ENCODE peak calls at places on chromosome 18, in seven cellular contexts. One of them, this sample, is unnamed.

GRCh38 chr18:13613591-13614317 is 112.6 kb downstream of the FAM210A start:
- DNase-seq in K562: no peak
- DNase-seq in gastrocnemius medialis: no peak
- DNase-seq in fibroblast of lung: no peak
- DNase-seq in epithelial cell of esophagus: no peak
- DNase-seq in cardiac muscle cell: no peak
- DNase-seq in foreskin fibroblast: no peak
- DNase-seq in this sample: peak

GRCh38 chr18:7617738-7618422 is 50.8 kb downstream of the PTPRM start:
- DNase-seq in epithelial cell of esophagus: peak
- DNase-seq in cardiac muscle cell: peak
- DNase-seq in fibroblast of lung: peak
- DNase-seq in gastrocnemius medialis: no peak
- DNase-seq in K562: no peak
- DNase-seq in foreskin fibroblast: peak
- DNase-seq in this sample: no peak

GRCh38 chr18:21408681-21409080 is 166.6 kb downstream of the GREB1L start:
- DNase-seq in foreskin fibroblast: no peak
- DNase-seq in epithelial cell of esophagus: no peak
- DNase-seq in cardiac muscle cell: no peak
- DNase-seq in fibroblast of lung: no peak
- DNase-seq in gastrocnemius medialis: no peak
- DNase-seq in K562: no peak
- DNase-seq in this sample: no peak

GRCh38 chr18:9735238-9735637 is 27.1 kb downstream of the RAB31 start:
- DNase-seq in gastrocnemius medialis: no peak
- DNase-seq in fibroblast of lung: no peak
- DNase-seq in K562: no peak
- DNase-seq in cardiac muscle cell: no peak
- DNase-seq in epithelial cell of esophagus: no peak
- DNase-seq in foreskin fibroblast: no peak
- DNase-seq in this sample: no peak

GRCh38 chr18:31819106-31819924 is 58.6 kb upstream of the SLC25A52 start:
- DNase-seq in fibroblast of lung: peak
- DNase-seq in epithelial cell of esophagus: peak
- DNase-seq in foreskin fibroblast: peak
- DNase-seq in gastrocnemius medialis: no peak
- DNase-seq in cardiac muscle cell: peak
- DNase-seq in K562: peak
- DNase-seq in this sample: peak

GRCh38 chr18:250685-251084 is 17.2 kb downstream of the THOC1 start:
- DNase-seq in cardiac muscle cell: no peak
- DNase-seq in foreskin fibroblast: peak
- DNase-seq in gastrocnemius medialis: no peak
- DNase-seq in fibroblast of lung: peak
- DNase-seq in K562: no peak
- DNase-seq in epithelial cell of esophagus: peak
- DNase-seq in this sample: no peak

GRCh38 chr18:32529737-32530420 is 59.2 kb upstream of the GAREM1 start:
- DNase-seq in foreskin fibroblast: no peak
- DNase-seq in gastrocnemius medialis: no peak
- DNase-seq in fibroblast of lung: no peak
- DNase-seq in epithelial cell of esophagus: peak
- DNase-seq in cardiac muscle cell: no peak
- DNase-seq in K562: no peak
- DNase-seq in this sample: no peak

GRCh38 chr18:53551868-53552426 is 672.5 kb downstream of the MBD2 start:
- DNase-seq in foreskin fibroblast: no peak
- DNase-seq in fibroblast of lung: no peak
- DNase-seq in cardiac muscle cell: no peak
- DNase-seq in epithelial cell of esophagus: no peak
- DNase-seq in K562: no peak
- DNase-seq in gastrocnemius medialis: no peak
- DNase-seq in this sample: no peak

GRCh38 chr18:61589053-61589723 is 256.0 kb downstream of the CDH20 start:
- DNase-seq in cardiac muscle cell: no peak
- DNase-seq in K562: no peak
- DNase-seq in epithelial cell of esophagus: peak
- DNase-seq in foreskin fibroblast: no peak
- DNase-seq in gastrocnemius medialis: no peak
- DNase-seq in fibroblast of lung: no peak
- DNase-seq in this sample: no peak

GRCh38 chr18:49249523-49249922 is 210.9 kb downstream of the DYM start:
- DNase-seq in epithelial cell of esophagus: peak
- DNase-seq in fibroblast of lung: peak
- DNase-seq in gastrocnemius medialis: no peak
- DNase-seq in foreskin fibroblast: peak
- DNase-seq in cardiac muscle cell: no peak
- DNase-seq in K562: no peak
- DNase-seq in this sample: no peak

GRCh38 chr18:32213693-32214092 is 23.9 kb downstream of the MEP1B start:
- DNase-seq in foreskin fibroblast: no peak
- DNase-seq in epithelial cell of esophagus: no peak
- DNase-seq in cardiac muscle cell: no peak
- DNase-seq in K562: no peak
- DNase-seq in fibroblast of lung: no peak
- DNase-seq in gastrocnemius medialis: no peak
- DNase-seq in this sample: no peak

GRCh38 chr18:29154758-29155725 is 978.1 kb upstream of the CDH2 start:
- DNase-seq in cardiac muscle cell: no peak
- DNase-seq in fibroblast of lung: peak
- DNase-seq in foreskin fibroblast: peak
- DNase-seq in epithelial cell of esophagus: peak
- DNase-seq in K562: no peak
- DNase-seq in gastrocnemius medialis: no peak
- DNase-seq in this sample: no peak

GRCh38 chr18:70373062-70373519 is 84.2 kb downstream of the SOCS6 start:
- DNase-seq in gastrocnemius medialis: no peak
- DNase-seq in K562: no peak
- DNase-seq in epithelial cell of esophagus: peak
- DNase-seq in cardiac muscle cell: no peak
- DNase-seq in fibroblast of lung: peak
- DNase-seq in foreskin fibroblast: peak
- DNase-seq in this sample: no peak

DNA sequence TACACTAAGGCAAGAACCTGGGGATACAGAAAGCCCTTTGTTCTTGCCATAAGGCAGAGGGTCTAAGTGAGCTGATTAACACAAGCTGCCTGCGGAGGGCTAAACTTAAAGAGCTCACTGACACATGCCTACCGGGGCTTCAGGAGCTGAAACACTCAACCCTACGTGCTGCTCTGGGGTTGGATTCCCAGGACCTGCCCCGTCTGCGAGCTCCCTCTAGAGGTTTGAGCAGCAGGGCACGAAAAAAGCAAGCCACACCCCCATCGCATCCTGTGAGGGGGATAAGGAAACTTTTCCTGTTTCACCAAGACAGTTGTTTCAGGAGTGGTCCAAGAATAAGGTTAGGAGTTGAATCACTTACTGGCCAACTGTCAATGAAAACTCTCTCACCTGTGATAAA is 562.1 kb downstream of the TMX3 start:
- DNase-seq in gastrocnemius medialis: no peak
- DNase-seq in cardiac muscle cell: no peak
- DNase-seq in fibroblast of lung: no peak
- DNase-seq in epithelial cell of esophagus: no peak
- DNase-seq in K562: no peak
- DNase-seq in foreskin fibroblast: no peak
- DNase-seq in this sample: no peak
- TF ChIP-seq CTCF in gastrocnemius medialis: no peak
- TF ChIP-seq CTCF in cardiac muscle cell: no peak
- TF ChIP-seq CTCF in fibroblast of lung: no peak
- TF ChIP-seq CTCF in epithelial cell of esophagus: peak
- TF ChIP-seq CTCF in K562: no peak
- TF ChIP-seq CTCF in foreskin fibroblast: no peak
- TF ChIP-seq CTCF in this sample: peak

DNA sequence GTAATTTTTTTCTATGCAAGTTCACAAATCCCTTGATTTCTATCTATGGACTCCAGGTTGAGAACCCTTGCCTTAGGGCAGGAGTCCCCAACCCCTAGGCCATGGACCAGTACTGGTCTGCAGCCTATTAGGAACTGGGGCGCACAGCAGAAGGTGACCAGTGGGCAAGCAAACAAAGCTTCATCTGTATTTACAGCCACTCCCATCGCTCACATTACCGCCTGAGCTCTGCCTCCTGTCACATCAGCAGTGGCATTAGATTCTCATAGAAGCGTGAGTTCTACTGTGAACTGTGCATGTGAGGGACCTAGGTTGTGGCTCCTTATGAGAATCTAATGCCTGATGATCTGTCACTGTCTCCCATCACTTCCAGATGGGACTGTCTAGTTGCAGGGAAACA is 70.2 kb upstream of the SMAD2 start:
- DNase-seq in gastrocnemius medialis: no peak
- DNase-seq in epithelial cell of esophagus: no peak
- DNase-seq in K562: no peak
- DNase-seq in cardiac muscle cell: no peak
- DNase-seq in foreskin fibroblast: no peak
- DNase-seq in fibroblast of lung: no peak
- DNase-seq in this sample: no peak
- TF ChIP-seq CTCF in gastrocnemius medialis: no peak
- TF ChIP-seq CTCF in epithelial cell of esophagus: no peak
- TF ChIP-seq CTCF in K562: no peak
- TF ChIP-seq CTCF in cardiac muscle cell: no peak
- TF ChIP-seq CTCF in foreskin fibroblast: no peak
- TF ChIP-seq CTCF in fibroblast of lung: no peak
- TF ChIP-seq CTCF in this sample: no peak

DNA sequence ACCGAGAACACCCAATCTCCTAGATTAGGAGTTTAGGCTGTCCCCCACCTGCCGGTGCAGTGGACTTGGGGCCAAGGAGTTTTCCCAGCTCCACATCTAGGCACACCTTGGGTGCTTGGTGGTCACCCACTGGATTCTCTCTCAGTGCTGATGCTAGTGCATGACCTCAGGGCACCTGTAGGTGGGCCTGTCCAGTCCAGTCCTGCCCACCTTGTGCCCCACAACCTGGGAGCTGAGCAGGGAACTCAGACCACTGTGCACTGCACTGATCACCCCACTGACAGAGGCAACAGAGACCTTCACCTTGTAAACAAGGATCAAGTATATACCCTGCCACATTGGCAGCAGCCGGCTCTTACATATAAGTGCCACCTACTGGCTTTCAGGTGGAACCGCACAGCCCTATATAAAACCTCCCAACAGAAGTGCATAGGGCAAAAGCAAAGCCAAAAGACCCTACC is 12.7 kb upstream of the CDH19 start:
- DNase-seq in K562: no peak
- DNase-seq in foreskin fibroblast: no peak
- DNase-seq in cardiac muscle cell: peak
- DNase-seq in epithelial cell of esophagus: peak
- DNase-seq in fibroblast of lung: no peak
- DNase-seq in gastrocnemius medialis: no peak
- DNase-seq in this sample: peak
- TF ChIP-seq CTCF in K562: no peak
- TF ChIP-seq CTCF in foreskin fibroblast: no peak
- TF ChIP-seq CTCF in cardiac muscle cell: peak
- TF ChIP-seq CTCF in epithelial cell of esophagus: peak
- TF ChIP-seq CTCF in fibroblast of lung: no peak
- TF ChIP-seq CTCF in gastrocnemius medialis: no peak
- TF ChIP-seq CTCF in this sample: peak

GRCh38 chr18:38539373-38539772 is 973.8 kb upstream of the CELF4 start:
- DNase-seq in K562: no peak
- DNase-seq in foreskin fibroblast: no peak
- DNase-seq in epithelial cell of esophagus: no peak
- DNase-seq in cardiac muscle cell: no peak
- DNase-seq in fibroblast of lung: no peak
- DNase-seq in gastrocnemius medialis: no peak
- DNase-seq in this sample: no peak

GRCh38 chr18:38539871-38540270 is 974.3 kb upstream of the CELF4 start:
- DNase-seq in foreskin fibroblast: no peak
- DNase-seq in gastrocnemius medialis: no peak
- DNase-seq in cardiac muscle cell: no peak
- DNase-seq in fibroblast of lung: no peak
- DNase-seq in K562: no peak
- DNase-seq in epithelial cell of esophagus: no peak
- DNase-seq in this sample: no peak

DNA sequence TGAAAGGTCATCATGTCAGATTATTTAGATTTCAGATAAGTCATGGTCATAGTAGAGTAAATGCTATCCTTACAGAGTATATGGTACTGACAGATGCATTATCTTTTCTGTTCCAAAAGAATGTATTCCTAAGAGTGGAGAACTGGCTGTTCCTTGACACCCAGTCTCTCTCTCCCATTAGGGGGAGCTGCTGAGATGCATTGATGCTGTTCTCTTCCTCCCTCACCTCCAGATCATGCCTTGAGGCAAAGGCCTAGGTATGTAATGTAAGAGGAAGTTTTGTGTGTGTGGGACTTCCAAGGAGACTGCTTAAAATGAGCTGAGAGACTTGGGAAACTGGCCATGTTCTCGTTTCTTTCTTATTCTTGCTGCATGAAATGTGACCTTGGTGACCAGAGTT is 979.5 kb upstream of the CELF4 start:
- DNase-seq in fibroblast of lung: peak
- DNase-seq in K562: no peak
- DNase-seq in foreskin fibroblast: no peak
- DNase-seq in epithelial cell of esophagus: peak
- DNase-seq in cardiac muscle cell: peak
- DNase-seq in gastrocnemius medialis: no peak
- DNase-seq in this sample: no peak
- TF ChIP-seq CTCF in fibroblast of lung: no peak
- TF ChIP-seq CTCF in K562: peak
- TF ChIP-seq CTCF in foreskin fibroblast: no peak
- TF ChIP-seq CTCF in epithelial cell of esophagus: peak
- TF ChIP-seq CTCF in cardiac muscle cell: no peak
- TF ChIP-seq CTCF in gastrocnemius medialis: no peak
- TF ChIP-seq CTCF in this sample: peak

This sample was measured in GM13977.